ENCODE peak calls at places on chromosomes 2 and 18, in five cellular contexts. One of them, this sample, is unnamed.

GRCh38 chr2:172996387-172996961 is 79.2 kb upstream of the MAP3K20 start:
- DNase-seq in NCI-H1092 treated with DMSO at 0.1 percent for 48 hours: no peak
- DNase-seq in HT1080: peak
- DNase-seq in lung microvascular endothelial cell: no peak
- DNase-seq in RWPE1: peak
- DNase-seq in this sample: no peak

GRCh38 chr2:88614497-88615157 is 12.6 kb downstream of the EIF2AK3 start:
- DNase-seq in NCI-H1092 treated with DMSO at 0.1 percent for 48 hours: no peak
- DNase-seq in HT1080: no peak
- DNase-seq in lung microvascular endothelial cell: no peak
- DNase-seq in RWPE1: no peak
- DNase-seq in this sample: no peak

GRCh38 chr18:43751835-43752234 is 474.5 kb upstream of the SYT4 start:
- DNase-seq in NCI-H1092 treated with DMSO at 0.1 percent for 48 hours: no peak
- DNase-seq in HT1080: no peak
- DNase-seq in lung microvascular endothelial cell: no peak
- DNase-seq in RWPE1: no peak
- DNase-seq in this sample: no peak

GRCh38 chr2:19850056-19850455 is 51.7 kb downstream of the TTC32 start:
- DNase-seq in NCI-H1092 treated with DMSO at 0.1 percent for 48 hours: no peak
- DNase-seq in HT1080: no peak
- DNase-seq in lung microvascular endothelial cell: no peak
- DNase-seq in RWPE1: peak
- DNase-seq in this sample: no peak

GRCh38 chr2:236634203-236634602 is 64.6 kb downstream of the ACKR3 start:
- DNase-seq in NCI-H1092 treated with DMSO at 0.1 percent for 48 hours: no peak
- DNase-seq in HT1080: no peak
- DNase-seq in lung microvascular endothelial cell: no peak
- DNase-seq in RWPE1: no peak
- DNase-seq in this sample: no peak

GRCh38 chr2:159604159-159604558 is 12.2 kb downstream of the BAZ2B start:
- DNase-seq in NCI-H1092 treated with DMSO at 0.1 percent for 48 hours: no peak
- DNase-seq in HT1080: no peak
- DNase-seq in lung microvascular endothelial cell: no peak
- DNase-seq in RWPE1: no peak
- DNase-seq in this sample: no peak

GRCh38 chr18:9971313-9971920 is 57.6 kb downstream of the VAPA start:
- DNase-seq in NCI-H1092 treated with DMSO at 0.1 percent for 48 hours: peak
- DNase-seq in HT1080: peak
- DNase-seq in lung microvascular endothelial cell: peak
- DNase-seq in RWPE1: peak
- DNase-seq in this sample: peak

GRCh38 chr2:239114616-239115265 is 266.9 kb downstream of the TWIST2 start:
- DNase-seq in NCI-H1092 treated with DMSO at 0.1 percent for 48 hours: no peak
- DNase-seq in HT1080: no peak
- DNase-seq in lung microvascular endothelial cell: peak
- DNase-seq in RWPE1: no peak
- DNase-seq in this sample: no peak

GRCh38 chr2:120873958-120874357 is 138.3 kb downstream of the GLI2 start:
- DNase-seq in NCI-H1092 treated with DMSO at 0.1 percent for 48 hours: no peak
- DNase-seq in HT1080: no peak
- DNase-seq in lung microvascular endothelial cell: no peak
- DNase-seq in RWPE1: no peak
- DNase-seq in this sample: no peak

GRCh38 chr2:160561551-160562280 is 68.1 kb upstream of the RBMS1 start:
- DNase-seq in NCI-H1092 treated with DMSO at 0.1 percent for 48 hours: no peak
- DNase-seq in HT1080: peak
- DNase-seq in lung microvascular endothelial cell: no peak
- DNase-seq in RWPE1: peak
- DNase-seq in this sample: no peak

This sample was measured in HTR-8/SVneo.